ENCODE peak calls at places on chromosomes 11 and 22, in eight cellular contexts. J is esophagus muscularis mucosa, Q is AG04450, L is pancreas, P is colonic mucosa, C is IMR-90, N is heart left ventricle, E is right atrium auricular region. W is an unnamed sample. For H3K9me3, the result is how much of the 10 kb centered on the place peaks cover.

GRCh38 chr11:87437844-87438223 is 400.1 kb downstream of the TMEM135 start:
- DNase-seq in J (no peak), Q (no peak), L (no peak), P (no peak), C (peak), N (no peak), E (no peak), W (no peak)

GRCh38 chr11:114395776-114396175 is 4.5 kb downstream of the C11orf71 start:
- DNase-seq in J (no peak), Q (no peak), L (no peak), P (peak), C (no peak), N (no peak), E (no peak), W (no peak)

GRCh38 chr11:19918302-19919049 is 205.8 kb downstream of the NAV2 start:
- DNase-seq in J (no peak), Q (no peak), L (no peak), P (no peak), C (no peak), N (no peak), E (no peak), W (no peak)

GRCh38 chr11:66545701-66546367 is at the start of gene ZDHHC24:
- DNase-seq in J (peak), Q (peak), L (peak), P (peak), C (peak), N (peak), E (peak), W (peak)

GRCh38 chr11:119728226-119728626 is 774 bp downstream of the NECTIN1 start:
- DNase-seq in J (no peak), Q (no peak), L (peak), P (peak), C (no peak), N (no peak), E (no peak), W (no peak)

GRCh38 chr11:11252403-11252802 is 100.6 kb downstream of the CSNK2A3 start:
- DNase-seq in J (no peak), Q (no peak), L (no peak), P (no peak), C (no peak), N (no peak), E (no peak), W (no peak)

GRCh38 chr11:43638717-43639116 is 41.8 kb upstream of the HSD17B12 start:
- DNase-seq in J (no peak), Q (no peak), L (no peak), P (no peak), C (no peak), N (no peak), E (no peak), W (no peak)

GRCh38 chr11:94997437-94997836 is 23.9 kb downstream of the KDM4D start:
- DNase-seq in J (no peak), Q (no peak), L (no peak), P (no peak), C (no peak), N (no peak), E (no peak), W (no peak)

GRCh38 chr11:59187587-59187986 is 15.7 kb downstream of the DTX4 start:
- DNase-seq in J (peak), Q (peak), L (no peak), P (peak), C (peak), N (peak), E (peak), W (no peak)

GRCh38 chr11:73248526-73249185 is 23.5 kb upstream of the P2RY6 start:
- DNase-seq in J (no peak), Q (no peak), L (no peak), P (no peak), C (no peak), N (no peak), E (no peak), W (no peak)

GRCh38 chr11:111604392-111605009 is 2.3 kb downstream of the SIK2 start:
- DNase-seq in J (no peak), Q (no peak), L (no peak), P (no peak), C (peak), N (no peak), E (no peak), W (no peak)

GRCh38 chr11:9015677-9016076 is 11.9 kb upstream of the NRIP3 start:
- DNase-seq in J (peak), Q (peak), L (peak), P (peak), C (peak), N (peak), E (peak), W (peak)

GRCh38 chr22:45064313-45065268 is 54.8 kb upstream of the PHF21B start:
- DNase-seq in J (no peak), Q (peak), L (peak), P (no peak), C (peak), N (no peak), E (no peak), W (no peak)

GRCh38 chr11:78147807-78148206 is 8.4 kb upstream of the ALG8 start:
- DNase-seq in J (no peak), Q (no peak), L (no peak), P (no peak), C (no peak), N (no peak), E (no peak), W (no peak)

GRCh38 chr11:35529971-35530495 is 4.6 kb upstream of the PAMR1 start:
- DNase-seq in J (no peak), Q (peak), L (no peak), P (no peak), C (peak), N (no peak), E (no peak), W (no peak)

GRCh38 chr11:13761250-13761649 is 92.8 kb downstream of the FAR1 start:
- DNase-seq in J (no peak), Q (no peak), L (no peak), P (no peak), C (peak), N (no peak), E (no peak), W (no peak)

GRCh38 chr22:49356428-49356827 is 471.2 kb downstream of the BRD1 start:
- DNase-seq in J (no peak), Q (no peak), L (no peak), P (no peak), C (no peak), N (no peak), E (no peak), W (no peak)

GRCh38 chr22:24325105-24325757 is 54.6 kb downstream of the SPECC1L start:
- DNase-seq in J (no peak), Q (peak), L (no peak), P (peak), C (peak), N (no peak), E (no peak), W (no peak)

GRCh38 chr11:27626938-27627586 is 73.2 kb downstream of the BDNF start:
- DNase-seq in J (no peak), Q (no peak), L (no peak), P (no peak), C (no peak), N (no peak), E (no peak), W (no peak)

GRCh38 chr11:131122448-131122847 is 206.2 kb upstream of the SNX19 start:
- DNase-seq in J (no peak), Q (no peak), L (no peak), P (no peak), C (no peak), N (no peak), E (no peak), W (no peak)
- H3K9me3 ChIP-seq in J (under half), Q (under half), L (under half), P (under half), C (under half), N (under half), E (under half), W (under half)

DNA sequence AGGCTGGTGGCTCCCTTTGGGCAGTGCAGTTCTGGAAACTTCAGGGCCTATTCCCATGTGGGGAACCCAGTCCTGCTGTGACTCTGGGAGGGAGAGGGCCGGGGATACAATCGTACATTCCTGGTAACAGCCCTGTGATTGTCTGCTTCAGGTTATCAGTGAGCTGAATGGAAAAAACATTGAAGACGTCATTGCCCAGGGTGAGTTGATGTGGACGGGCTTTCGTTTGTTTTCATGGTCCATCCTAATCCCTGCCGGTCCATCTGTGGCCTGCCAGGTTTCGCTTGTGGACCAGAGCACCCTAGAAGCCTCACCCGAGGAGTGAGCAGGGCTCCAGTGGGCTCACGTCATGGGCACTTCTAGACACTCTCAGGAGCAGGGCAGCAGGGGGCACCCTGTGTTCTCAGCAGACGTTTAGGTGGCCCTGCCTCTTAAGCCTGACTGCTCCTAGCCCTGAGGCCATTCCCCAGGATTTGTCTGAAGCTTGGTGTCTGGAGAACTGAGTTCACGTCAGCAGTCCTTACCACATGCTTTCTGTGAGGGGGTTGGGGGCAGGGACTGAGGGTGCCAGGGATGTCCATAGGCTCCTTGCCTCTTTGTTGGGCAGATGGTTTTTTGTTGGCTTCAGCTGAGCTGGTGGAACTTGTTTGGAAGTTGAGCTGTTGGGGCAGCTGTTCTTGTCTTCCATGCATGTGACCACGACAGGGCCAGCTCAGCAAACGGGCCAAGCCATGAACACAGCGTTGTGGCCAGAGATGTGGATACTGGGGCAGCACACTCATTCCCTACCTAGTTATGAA is 1.9 kb downstream of the RPLP2 start:
- DNase-seq in J (no peak), Q (no peak), L (peak), P (no peak), C (no peak), N (no peak), E (no peak), W (no peak)
- TF ChIP-seq CTCF in J (no peak), Q (no peak), L (no peak), P (no peak), C (peak), N (no peak), E (no peak), W (no peak)

GRCh38 chr22:47498969-47499368 is 736.5 kb downstream of the TBC1D22A start:
- DNase-seq in J (peak), Q (no peak), L (no peak), P (no peak), C (no peak), N (no peak), E (no peak), W (no peak)

DNA sequence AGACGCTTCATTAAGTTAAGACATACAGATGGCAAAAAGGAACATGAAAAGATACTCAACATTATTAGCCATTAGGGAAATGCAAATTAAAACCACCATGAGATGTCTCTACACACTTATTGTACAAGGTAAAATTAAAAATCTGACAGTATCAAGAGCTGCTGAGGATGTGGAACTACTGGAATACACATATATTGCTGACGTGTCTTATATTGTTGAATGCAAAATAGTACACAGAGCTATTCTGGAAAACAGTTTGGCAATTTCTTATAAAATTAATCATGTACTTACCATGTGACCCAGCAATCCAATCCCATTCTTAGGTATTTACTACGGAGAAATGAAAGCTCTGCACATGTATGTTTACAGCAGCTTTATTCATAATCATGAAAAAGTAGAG is 742.5 kb downstream of the TBC1D22A start:
- DNase-seq in J (no peak), Q (no peak), L (no peak), P (no peak), C (no peak), N (no peak), E (no peak), W (no peak)
- H3K9me3 ChIP-seq in J (under half), Q (under half), L (under half), P (under half), C (under half), N (under half), E (under half), W (under half)

GRCh38 chr11:60625262-60625661 is 74.2 kb upstream of the MS4A8 start:
- DNase-seq in J (no peak), Q (no peak), L (no peak), P (peak), C (peak), N (no peak), E (no peak), W (no peak)
- TF ChIP-seq CTCF in J (no peak), Q (no peak), L (no peak), P (peak), C (peak), N (no peak), E (no peak), W (no peak)

GRCh38 chr22:30979932-30980331 is 10.9 kb downstream of the TUG1 start:
- DNase-seq in J (no peak), Q (no peak), L (no peak), P (no peak), C (no peak), N (no peak), E (no peak), W (no peak)
- H3K9me3 ChIP-seq in J (half or more), Q (under half), L (under half), P (under half), C (under half), N (under half), E (under half), W (half or more)

GRCh38 chr11:133041165-133041564 is 491.1 kb downstream of the OPCML start:
- DNase-seq in J (no peak), Q (no peak), L (no peak), P (no peak), C (no peak), N (no peak), E (no peak), W (no peak)
- TF ChIP-seq CTCF in J (no peak), Q (no peak), L (no peak), P (no peak), C (no peak), N (no peak), E (no peak), W (no peak)

GRCh38 chr11:133492895-133493294 is 39.4 kb downstream of the OPCML start:
- DNase-seq in J (peak), Q (no peak), L (no peak), P (no peak), C (no peak), N (no peak), E (no peak), W (no peak)

GRCh38 chr11:133491680-133492383 is 40.5 kb downstream of the OPCML start:
- DNase-seq in J (peak), Q (no peak), L (no peak), P (no peak), C (no peak), N (no peak), E (no peak), W (no peak)
- H3K9me3 ChIP-seq in J (under half), Q (under half), L (under half), P (under half), C (under half), N (under half), E (under half), W (under half)

W was measured in CD4-positive, alpha-beta T cell.